ENCODE peak calls at places on chromosomes 2 and 18, in five cellular contexts. D is stomach, W is HepG2, G is K562, V is sigmoid colon. N is an unnamed sample.

GRCh38 chr2:45000921-45001628 is 8.2 kb downstream of the SIX2 start:
- DNase-seq in D (no peak), W (no peak), G (no peak), V (no peak), N (no peak)

GRCh38 chr2:178870703-178871102 is 63.5 kb upstream of the TTN start:
- DNase-seq in D (no peak), W (no peak), G (no peak), V (no peak), N (no peak)

GRCh38 chr2:227818569-227819397 is 5.1 kb downstream of the CCL20 start:
- DNase-seq in D (peak), W (peak), G (no peak), V (peak), N (no peak)

GRCh38 chr2:238883315-238884004 is 35.6 kb downstream of the TWIST2 start:
- DNase-seq in D (no peak), W (no peak), G (no peak), V (no peak), N (no peak)

GRCh38 chr2:38146917-38147307 is 71.0 kb upstream of the CYP1B1 start:
- DNase-seq in D (no peak), W (peak), G (peak), V (peak), N (no peak)

GRCh38 chr18:74303936-74304335 is 11.7 kb upstream of the C18orf63 start:
- DNase-seq in D (no peak), W (no peak), G (no peak), V (no peak), N (peak)

GRCh38 chr2:167415068-167415467 is 526.8 kb downstream of the XIRP2 start:
- DNase-seq in D (no peak), W (no peak), G (no peak), V (no peak), N (no peak)

GRCh38 chr2:209463835-209464234 is 40.0 kb downstream of the MAP2 start:
- DNase-seq in D (no peak), W (no peak), G (no peak), V (no peak), N (no peak)

GRCh38 chr2:202009019-202009481 is 24.6 kb upstream of the FZD7 start:
- DNase-seq in D (no peak), W (no peak), G (no peak), V (no peak), N (no peak)

GRCh38 chr2:29766191-29766590 is 155.2 kb downstream of the ALK start:
- DNase-seq in D (no peak), W (no peak), G (no peak), V (no peak), N (no peak)

GRCh38 chr2:95292623-95293260 is 4.4 kb upstream of the KCNIP3 start:
- DNase-seq in D (no peak), W (no peak), G (no peak), V (no peak), N (no peak)

GRCh38 chr2:56372071-56372656 is 188.4 kb downstream of the CCDC85A start:
- DNase-seq in D (no peak), W (no peak), G (no peak), V (no peak), N (no peak)

GRCh38 chr18:59042477-59042842 is 97.2 kb upstream of the SEC11C start:
- DNase-seq in D (no peak), W (no peak), G (no peak), V (no peak), N (no peak)

GRCh38 chr2:232432598-232433184 is 23.3 kb upstream of the ALPI start:
- DNase-seq in D (no peak), W (no peak), G (no peak), V (no peak), N (no peak)

GRCh38 chr2:241794250-241794823 is 14.7 kb upstream of the NEU4 start:
- DNase-seq in D (no peak), W (no peak), G (no peak), V (no peak), N (no peak)

GRCh38 chr2:18209934-18210639 is 331.6 kb downstream of the KCNS3 start:
- DNase-seq in D (no peak), W (no peak), G (no peak), V (no peak), N (no peak)

GRCh38 chr2:117771969-117772630 is 42.4 kb upstream of the DDX18 start:
- DNase-seq in D (no peak), W (peak), G (no peak), V (no peak), N (no peak)

GRCh38 chr18:80147418-80148315 is 38.6 kb downstream of the ADNP2 start:
- DNase-seq in D (peak), W (peak), G (no peak), V (peak), N (peak)

GRCh38 chr2:20635698-20636584 is 15.0 kb downstream of the HS1BP3 start:
- DNase-seq in D (peak), W (peak), G (peak), V (peak), N (peak)

GRCh38 chr2:216286616-216287231 is 85.6 kb downstream of the MARCHF4 start:
- DNase-seq in D (no peak), W (no peak), G (no peak), V (no peak), N (no peak)

GRCh38 chr18:36579311-36579710 is 249.5 kb downstream of the TPGS2 start:
- DNase-seq in D (no peak), W (no peak), G (no peak), V (no peak), N (peak)

GRCh38 chr18:22439447-22439846 is 21.7 kb upstream of the CTAGE1 start:
- DNase-seq in D (no peak), W (no peak), G (no peak), V (no peak), N (no peak)

GRCh38 chr18:9123520-9123919 is 13.1 kb upstream of the ANKRD12 start:
- DNase-seq in D (no peak), W (no peak), G (no peak), V (no peak), N (no peak)

GRCh38 chr2:105287692-105288091 is 41.8 kb downstream of the TGFBRAP1 start:
- DNase-seq in D (peak), W (peak), G (peak), V (no peak), N (no peak)

DNA sequence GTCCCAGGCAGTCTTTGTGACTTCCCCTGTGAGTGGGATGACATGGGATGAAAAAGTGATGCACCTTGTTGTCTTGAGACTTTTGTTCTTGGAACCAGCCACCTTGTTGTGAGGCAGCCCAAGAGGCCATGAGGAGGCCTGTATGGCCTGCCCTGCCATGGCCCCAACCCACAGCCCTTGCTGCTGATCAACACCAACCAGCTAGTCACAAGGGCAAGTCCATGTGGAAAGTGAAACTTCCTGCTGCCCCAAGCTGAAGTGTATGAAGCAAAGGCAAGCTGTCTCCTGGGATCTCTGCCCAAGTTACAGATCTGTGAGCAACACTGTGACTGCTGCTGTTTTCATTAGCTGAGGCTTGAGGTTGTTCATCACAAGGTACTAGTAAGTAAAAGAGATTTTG is 21.6 kb downstream of the TMEM18 start:
- DNase-seq in D (no peak), W (no peak), G (no peak), V (no peak), N (no peak)
- TF ChIP-seq CTCF in D (no peak), W (no peak), G (no peak), V (no peak), N (no peak)

GRCh38 chr2:43075054-43075593 is 151.3 kb downstream of the ZFP36L2 start:
- DNase-seq in D (peak), W (peak), G (no peak), V (peak), N (no peak)
- TF ChIP-seq POLR2A in D (no peak), W (no peak), G (no peak), V (no peak), N (no peak)

GRCh38 chr18:64091526-64091925 is 57.4 kb downstream of the LINC00305 start:
- DNase-seq in D (no peak), W (no peak), G (no peak), V (no peak), N (no peak)
- TF ChIP-seq EP300 in D (no peak), W (no peak), G (no peak), V (no peak), N (no peak)

GRCh38 chr18:29969876-29970275 is 1072.7 kb downstream of the DSC3 start:
- DNase-seq in D (no peak), W (no peak), G (no peak), V (no peak), N (no peak)
- TF ChIP-seq CTCF in D (no peak), W (no peak), G (no peak), V (no peak), N (no peak)

GRCh38 chr18:34592961-34593382 is 117.1 kb upstream of the DTNA start:
- DNase-seq in D (peak), W (no peak), G (no peak), V (peak), N (no peak)
- TF ChIP-seq POLR2A in D (no peak), W (no peak), G (no peak), V (peak), N (peak)

DNA sequence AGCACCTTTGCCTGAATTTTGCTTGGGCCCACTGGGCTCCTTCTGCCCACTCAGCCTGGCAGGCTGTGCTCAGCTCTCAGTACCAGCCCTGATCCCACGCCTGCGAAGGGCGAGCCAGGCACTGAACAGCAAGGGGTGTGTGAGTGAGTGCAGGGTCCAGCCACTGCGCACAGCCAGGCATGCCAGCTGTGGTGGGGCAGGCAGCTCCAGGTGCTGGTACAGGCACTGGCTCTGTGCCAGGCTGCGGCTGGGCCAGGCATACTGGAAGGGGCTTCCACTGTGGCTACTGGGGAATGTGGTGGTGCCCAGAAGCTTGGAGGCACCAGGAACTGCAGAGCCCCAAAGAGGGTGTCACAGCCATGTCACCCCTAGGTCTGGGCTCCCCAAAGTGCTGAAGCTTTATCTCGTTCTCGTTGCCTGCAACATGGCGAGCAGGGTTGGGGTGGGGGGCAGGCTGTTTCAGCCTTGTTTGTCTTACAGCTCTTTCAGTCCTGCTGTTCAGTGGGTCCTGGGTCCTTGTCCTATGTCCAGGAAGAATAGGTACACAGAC is 8.8 kb downstream of the DYSF start:
- DNase-seq in D (no peak), W (no peak), G (no peak), V (no peak), N (no peak)
- TF ChIP-seq EP300 in D (no peak), W (no peak), G (no peak), V (no peak), N (no peak)

GRCh38 chr2:134785659-134786058 is 52.8 kb upstream of the ACMSD start:
- DNase-seq in D (no peak), W (no peak), G (no peak), V (no peak), N (no peak)

GRCh38 chr2:134788417-134788816 is 50.0 kb upstream of the ACMSD start:
- DNase-seq in D (no peak), W (no peak), G (no peak), V (no peak), N (no peak)

GRCh38 chr2:134791606-134792005 is 46.8 kb upstream of the ACMSD start:
- DNase-seq in D (no peak), W (no peak), G (no peak), V (no peak), N (no peak)

GRCh38 chr2:134792147-134792546 is 46.3 kb upstream of the ACMSD start:
- DNase-seq in D (no peak), W (no peak), G (no peak), V (no peak), N (no peak)

DNA sequence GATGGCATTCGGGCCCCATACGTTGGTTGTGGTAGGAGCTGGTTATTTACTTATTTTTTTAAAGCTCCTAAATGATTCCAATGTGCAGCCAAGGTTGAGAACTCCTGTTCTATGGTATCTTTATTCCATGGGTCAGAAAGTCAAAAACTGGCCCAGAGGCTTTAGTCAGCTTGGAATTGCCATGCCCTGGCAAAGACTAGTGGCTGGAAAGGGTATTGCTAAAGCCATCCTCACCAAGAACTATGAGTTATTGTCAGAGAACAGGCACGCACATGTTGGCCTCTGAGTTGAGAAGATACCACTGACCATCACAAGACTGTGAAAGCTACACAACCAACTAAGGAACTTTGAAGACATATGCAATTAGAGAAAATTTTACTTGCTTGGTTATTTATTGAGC is 47.9 kb upstream of the ACMSD start:
- DNase-seq in D (no peak), W (no peak), G (no peak), V (no peak), N (no peak)
- TF ChIP-seq CTCF in D (no peak), W (no peak), G (peak), V (no peak), N (no peak)

GRCh38 chr18:48902023-48902855 is 48.5 kb downstream of the SMAD7 start:
- DNase-seq in D (peak), W (peak), G (peak), V (peak), N (peak)
- TF ChIP-seq POLR2A in D (no peak), W (peak), G (no peak), V (no peak), N (no peak)

DNA sequence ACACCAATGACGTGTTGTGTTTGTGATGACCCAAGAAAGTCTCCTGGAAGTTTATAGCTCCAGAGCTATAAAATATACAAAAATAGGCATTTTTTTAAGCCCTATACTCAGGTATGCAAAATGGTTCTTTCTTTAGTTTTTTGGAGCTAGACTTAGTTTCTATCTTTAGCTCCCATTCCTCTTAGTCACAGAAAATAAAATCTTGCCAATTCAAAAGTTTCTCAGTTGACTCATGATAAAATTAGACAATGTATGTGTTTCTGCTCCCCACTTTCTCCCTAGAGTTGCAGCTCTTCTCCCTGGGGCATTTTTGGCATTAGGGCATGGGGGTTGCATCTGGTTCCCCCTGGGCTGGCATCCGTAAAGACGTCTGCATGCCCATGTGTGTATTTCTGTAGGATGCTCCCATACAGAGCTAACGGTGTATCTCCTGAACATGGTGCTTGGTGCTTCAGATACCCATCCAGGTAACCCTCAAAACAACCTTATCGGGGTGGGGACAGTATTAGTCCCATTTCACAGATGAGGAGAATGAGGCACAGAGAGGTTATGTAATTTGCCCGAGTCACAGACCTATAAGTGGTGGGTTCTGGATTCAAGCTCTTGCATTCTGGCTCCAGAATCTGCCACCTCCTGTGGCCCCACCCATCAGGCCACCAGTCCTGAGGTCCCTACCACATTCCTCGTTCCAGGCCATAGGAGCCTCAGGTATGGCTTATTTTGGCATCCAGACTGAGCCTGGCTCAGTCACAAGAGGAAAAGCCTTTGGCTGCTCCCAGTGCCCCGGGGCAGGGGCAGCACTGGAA is 43.1 kb upstream of the ASAP2 start:
- DNase-seq in D (no peak), W (no peak), G (no peak), V (no peak), N (no peak)
- TF ChIP-seq EP300 in D (no peak), W (no peak), G (no peak), V (no peak), N (no peak)

DNA sequence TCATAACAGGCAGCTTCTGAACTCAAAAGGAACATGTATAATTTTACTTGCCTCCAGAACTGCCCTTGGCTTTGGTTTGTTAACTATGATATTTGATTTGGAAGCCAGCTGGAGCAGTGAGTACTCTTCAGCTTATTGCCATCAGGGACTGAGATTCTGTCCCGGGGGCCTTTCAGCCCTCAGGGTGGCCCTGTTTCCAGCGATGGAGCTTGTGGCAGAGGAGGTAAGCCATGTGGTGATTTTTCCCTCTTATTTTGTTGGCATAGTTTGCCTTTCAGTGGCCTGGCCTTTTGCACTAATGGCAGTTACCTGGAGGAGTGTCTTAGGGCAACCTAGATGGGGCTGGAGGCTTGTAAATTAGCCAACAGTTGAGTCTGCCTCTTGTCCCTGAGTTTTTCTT is 1955.0 kb upstream of the LRRTM1 start:
- DNase-seq in D (no peak), W (no peak), G (no peak), V (no peak), N (no peak)
- TF ChIP-seq CTCF in D (no peak), W (no peak), G (no peak), V (no peak), N (no peak)

N was measured in esophagus muscularis mucosa.